ENCODE peak calls at places on chromosomes 12 and 14, in seven cellular contexts. Q is GM04504, L is WTC11, Y is right atrium auricular region, U is C1 segment of cervical spinal cord, M is RWPE1, O is NCI-H1092. S is an unnamed sample.
A peak's percentile ranks its signal among the peaks of the same experiment; 100 is the strongest.

GRCh38 chr14:70317969-70318634 is 41.4 kb downstream of the COX16 start:
- DNase-seq in Q (peak; percentile 17), L (peak; percentile 49), Y (no peak), U (peak; percentile 4), M (peak; percentile 20), O (peak; percentile 42), S (no peak)

GRCh38 chr12:115227137-115227615 is 543.2 kb upstream of the TBX3 start:
- DNase-seq in Q (peak; percentile 81), L (no peak), Y (peak; percentile 77), U (no peak), M (peak; percentile 94), O (no peak), S (peak; percentile 48)

GRCh38 chr12:12872139-12872933 is 19.0 kb upstream of the GPRC5A start:
- DNase-seq in Q (no peak), L (no peak), Y (no peak), U (no peak), M (peak; percentile 73), O (no peak), S (no peak)

GRCh38 chr12:51631021-51631420 is 40.0 kb downstream of the SCN8A start:
- DNase-seq in Q (no peak), L (no peak), Y (no peak), U (no peak), M (no peak), O (no peak), S (no peak)

GRCh38 chr12:12008931-12009611 is 61.7 kb upstream of the BCL2L14 start:
- DNase-seq in Q (no peak), L (peak; percentile 46), Y (no peak), U (no peak), M (peak; percentile 55), O (peak; percentile 79), S (no peak)

GRCh38 chr14:38522724-38523123 is 266.8 kb upstream of the CLEC14A start:
- DNase-seq in Q (no peak), L (no peak), Y (no peak), U (no peak), M (no peak), O (no peak), S (no peak)

GRCh38 chr14:60805881-60806569 is 71.5 kb downstream of the MNAT1 start:
- DNase-seq in Q (peak; percentile 15), L (no peak), Y (no peak), U (no peak), M (peak; percentile 58), O (no peak), S (no peak)

GRCh38 chr14:104290058-104290667 is 151.8 kb downstream of the KIF26A start:
- DNase-seq in Q (no peak), L (peak; percentile 10), Y (no peak), U (no peak), M (no peak), O (no peak), S (peak; percentile 33)

GRCh38 chr12:104603545-104603973 is 146.8 kb downstream of the CHST11 start:
- DNase-seq in Q (no peak), L (no peak), Y (no peak), U (no peak), M (peak; percentile 45), O (no peak), S (no peak)

S was measured in Peyer's patch.